ENCODE peak calls at places on chromosomes 2 and 18, in nine cellular contexts. M is PC-9; O is A549; R is stomach; Q is GM23338; W is CD8-positive, alpha-beta memory T cell; B is body of pancreas; F is right atrium auricular region; G is mammary epithelial cell. Z is an unnamed sample.

GRCh38 chr2:162012565-162012869 is 61.5 kb downstream of the DPP4 start:
- DNase-seq in M (no peak), O (no peak), R (no peak), Q (no peak), W (no peak), B (no peak), F (no peak), G (no peak), Z (no peak)

GRCh38 chr2:45973426-45973825 is 322.0 kb downstream of the PRKCE start:
- DNase-seq in M (no peak), O (no peak), R (no peak), Q (no peak), W (no peak), B (no peak), F (no peak), G (no peak), Z (no peak)

GRCh38 chr18:55694291-55694690 is 106.3 kb upstream of the TCF4 start:
- DNase-seq in M (no peak), O (no peak), R (no peak), Q (no peak), W (no peak), B (no peak), F (no peak), G (peak; percentile 77), Z (no peak)

GRCh38 chr2:101339236-101339865 is 30.9 kb upstream of the RNF149 start:
- DNase-seq in M (no peak), O (no peak), R (no peak), Q (peak; percentile 43), W (no peak), B (no peak), F (no peak), G (no peak), Z (no peak)

GRCh38 chr18:741931-742512 is 29.6 kb upstream of the ENOSF1 start:
- DNase-seq in M (no peak), O (peak; percentile 47), R (no peak), Q (peak; percentile 53), W (no peak), B (no peak), F (no peak), G (peak; percentile 8), Z (peak; percentile 15)

GRCh38 chr2:236311286-236311685 is 47.1 kb upstream of the ASB18 start:
- DNase-seq in M (no peak), O (no peak), R (no peak), Q (no peak), W (no peak), B (no peak), F (no peak), G (no peak), Z (no peak)

GRCh38 chr2:208049006-208049405 is 23.7 kb upstream of the PLEKHM3 start:
- DNase-seq in M (no peak), O (no peak), R (no peak), Q (no peak), W (no peak), B (no peak), F (no peak), G (no peak), Z (no peak)

GRCh38 chr2:113977660-113978523 is 88.0 kb downstream of the ACTR3 start:
- DNase-seq in M (peak; percentile 55), O (no peak), R (no peak), Q (peak; percentile 14), W (no peak), B (peak; percentile 42), F (no peak), G (peak; percentile 94), Z (peak; percentile 20)

GRCh38 chr2:33588246-33588645 is 10.9 kb downstream of the FAM98A start:
- DNase-seq in M (no peak), O (no peak), R (no peak), Q (no peak), W (no peak), B (no peak), F (no peak), G (no peak), Z (no peak)

GRCh38 chr2:114108819-114109416 is 219.0 kb downstream of the ACTR3 start:
- DNase-seq in M (no peak), O (no peak), R (no peak), Q (peak; percentile 33), W (no peak), B (no peak), F (no peak), G (no peak), Z (no peak)

GRCh38 chr2:145108385-145108784 is 588.5 kb upstream of the ZEB2 start:
- DNase-seq in M (no peak), O (no peak), R (no peak), Q (no peak), W (no peak), B (peak; percentile 18), F (no peak), G (no peak), Z (no peak)

GRCh38 chr2:201881382-201881720 is 75.0 kb downstream of the CDK15 start:
- DNase-seq in M (no peak), O (no peak), R (no peak), Q (no peak), W (no peak), B (no peak), F (no peak), G (no peak), Z (no peak)

GRCh38 chr2:38394903-38395341 is 17.8 kb upstream of the ATL2 start:
- DNase-seq in M (peak; percentile 37), O (no peak), R (no peak), Q (no peak), W (no peak), B (no peak), F (no peak), G (peak; percentile 98), Z (no peak)

GRCh38 chr2:122028371-122029102 is 273.1 kb downstream of the TSN start:
- DNase-seq in M (no peak), O (no peak), R (no peak), Q (no peak), W (no peak), B (no peak), F (peak; percentile 28), G (peak; percentile 63), Z (peak; percentile 30)

GRCh38 chr2:46363535-46364170 is 66.4 kb downstream of the EPAS1 start:
- DNase-seq in M (no peak), O (no peak), R (no peak), Q (no peak), W (no peak), B (no peak), F (no peak), G (no peak), Z (peak; percentile 39)

GRCh38 chr2:159804941-159805340 is 6.9 kb upstream of the CD302 start:
- DNase-seq in M (no peak), O (no peak), R (no peak), Q (no peak), W (no peak), B (no peak), F (no peak), G (no peak), Z (no peak)

GRCh38 chr2:159799833-159800232 is 1.8 kb upstream of the CD302 start:
- DNase-seq in M (no peak), O (no peak), R (no peak), Q (no peak), W (no peak), B (no peak), F (no peak), G (no peak), Z (no peak)

GRCh38 chr2:159801925-159802324 is 3.9 kb upstream of the CD302 start:
- DNase-seq in M (no peak), O (no peak), R (no peak), Q (no peak), W (no peak), B (no peak), F (no peak), G (no peak), Z (no peak)

GRCh38 chr2:159803235-159803962 is 5.4 kb upstream of the CD302 start:
- DNase-seq in M (no peak), O (no peak), R (no peak), Q (no peak), W (no peak), B (no peak), F (no peak), G (no peak), Z (no peak)

DNA sequence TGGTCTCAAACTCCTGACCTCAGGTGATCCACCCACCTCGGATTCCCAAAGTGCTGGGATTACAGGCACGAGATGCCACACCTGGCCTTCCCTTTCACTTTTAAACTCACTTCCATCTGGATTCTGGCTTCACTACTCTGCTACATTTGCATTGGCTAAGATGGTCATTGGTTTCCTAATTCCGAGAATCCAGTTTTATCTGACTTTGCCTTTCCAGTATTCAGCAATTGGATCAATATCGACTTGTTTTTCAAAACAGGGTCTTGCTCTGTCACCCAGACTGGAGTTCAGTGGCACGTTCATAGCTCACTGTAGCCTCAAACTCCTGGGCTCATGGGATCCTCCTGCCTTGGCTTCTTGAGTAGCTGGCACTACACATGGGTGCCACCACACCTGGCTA is 4.7 kb upstream of the CD302 start:
- DNase-seq in M (no peak), O (no peak), R (no peak), Q (no peak), W (no peak), B (no peak), F (no peak), G (no peak), Z (no peak)
- H3K27ac ChIP-seq in M (no peak overlapping the region), O (no peak overlapping the region), R (no peak overlapping the region), Q (no peak overlapping the region), W (no peak overlapping the region), B (peak overlapping the region; percentile 52), F (no peak overlapping the region), G (no peak overlapping the region), Z (no peak overlapping the region)

GRCh38 chr2:37110306-37111212 is 26.2 kb downstream of the GPATCH11 start:
- DNase-seq in M (no peak), O (no peak), R (no peak), Q (no peak), W (no peak), B (no peak), F (no peak), G (peak; percentile 73), Z (no peak)
- H3K4me3 ChIP-seq in M (no peak overlapping the region), O (no peak overlapping the region), R (no peak overlapping the region), Q (no peak overlapping the region), W (no peak overlapping the region), B (no peak overlapping the region), F (no peak overlapping the region), G (no peak overlapping the region), Z (no peak overlapping the region)

DNA sequence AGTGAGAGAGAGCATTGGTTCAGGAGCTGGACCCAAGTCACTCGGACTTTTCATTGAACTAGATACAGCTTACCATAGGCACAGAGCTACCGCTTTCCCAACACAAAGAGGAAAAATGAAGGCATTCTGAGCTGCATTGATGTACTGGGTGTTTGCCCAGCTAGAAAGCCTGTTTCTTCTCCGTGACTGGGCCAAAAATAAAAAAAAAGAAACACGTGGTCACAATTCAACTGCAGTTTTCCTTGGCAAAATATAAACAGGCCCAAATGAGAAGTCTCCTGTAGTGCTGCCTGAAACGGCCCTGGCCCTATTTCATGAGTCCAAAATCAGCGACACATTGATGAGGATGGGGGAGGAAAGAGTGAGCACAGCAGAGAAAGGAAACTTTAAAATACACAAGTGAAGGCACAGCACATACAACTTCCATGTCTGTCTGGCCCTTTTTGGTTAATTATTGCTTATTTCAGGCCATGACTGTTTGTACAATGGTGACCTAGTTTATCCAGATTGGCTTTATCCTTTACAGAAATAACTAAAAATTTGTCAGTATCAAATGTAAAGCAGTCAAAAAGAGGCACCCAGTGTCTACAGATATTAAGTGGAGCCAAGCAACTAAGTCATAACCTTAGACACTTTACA is 179.7 kb downstream of the ICOS start:
- DNase-seq in M (no peak), O (no peak), R (no peak), Q (no peak), W (no peak), B (no peak), F (no peak), G (no peak), Z (no peak)
- H3K27ac ChIP-seq in M (no peak overlapping the region), O (no peak overlapping the region), R (peak overlapping the region; percentile 44), Q (no peak overlapping the region), W (no peak overlapping the region), B (no peak overlapping the region), F (peak overlapping the region; percentile 14), G (no peak overlapping the region), Z (no peak overlapping the region)

GRCh38 chr2:209662091-209662490 is 109.5 kb upstream of the UNC80 start:
- DNase-seq in M (no peak), O (no peak), R (no peak), Q (no peak), W (no peak), B (no peak), F (no peak), G (no peak), Z (no peak)
- H3K4me3 ChIP-seq in M (no peak overlapping the region), O (no peak overlapping the region), R (no peak overlapping the region), Q (no peak overlapping the region), W (no peak overlapping the region), B (no peak overlapping the region), F (no peak overlapping the region), G (no peak overlapping the region), Z (no peak overlapping the region)

Z was measured in AG04450.